ENCODE peak calls at places on chromosome 17, in nine cellular contexts. One of them, this sample, is unnamed.
A peak's percentile ranks its signal among the peaks of the same experiment; 100 is the strongest.

GRCh38 chr17:48647103-48647963 is 21.2 kb upstream of the HOXB9 start:
- DNase-seq in left ventricle myocardium inferior: no peak
- DNase-seq in lung: no peak
- DNase-seq in Jurkat, Clone E6-1: no peak
- DNase-seq in cardiac fibroblast: no peak
- DNase-seq in A549: peak; percentile 71
- DNase-seq in AG09309: no peak
- DNase-seq in fibroblast of villous mesenchyme: no peak
- DNase-seq in fibroblast of the aortic adventitia: peak; percentile 16
- DNase-seq in this sample: peak; percentile 18

GRCh38 chr17:45946841-45947256 is 52.2 kb upstream of the STH start:
- DNase-seq in left ventricle myocardium inferior: no peak
- DNase-seq in lung: no peak
- DNase-seq in Jurkat, Clone E6-1: no peak
- DNase-seq in cardiac fibroblast: no peak
- DNase-seq in A549: no peak
- DNase-seq in AG09309: no peak
- DNase-seq in fibroblast of villous mesenchyme: no peak
- DNase-seq in fibroblast of the aortic adventitia: peak; percentile 59
- DNase-seq in this sample: no peak

GRCh38 chr17:8728991-8729390 is 15.6 kb downstream of the CCDC42 start:
- DNase-seq in left ventricle myocardium inferior: no peak
- DNase-seq in lung: no peak
- DNase-seq in Jurkat, Clone E6-1: no peak
- DNase-seq in cardiac fibroblast: no peak
- DNase-seq in A549: no peak
- DNase-seq in AG09309: no peak
- DNase-seq in fibroblast of villous mesenchyme: no peak
- DNase-seq in fibroblast of the aortic adventitia: peak; percentile 14
- DNase-seq in this sample: no peak

GRCh38 chr17:62163847-62164246 is 98.8 kb upstream of the MED13 start:
- DNase-seq in left ventricle myocardium inferior: no peak
- DNase-seq in lung: no peak
- DNase-seq in Jurkat, Clone E6-1: no peak
- DNase-seq in cardiac fibroblast: no peak
- DNase-seq in A549: no peak
- DNase-seq in AG09309: no peak
- DNase-seq in fibroblast of villous mesenchyme: no peak
- DNase-seq in fibroblast of the aortic adventitia: no peak
- DNase-seq in this sample: no peak

GRCh38 chr17:8436169-8436932 is 667 bp downstream of the NDEL1 start:
- DNase-seq in left ventricle myocardium inferior: peak; percentile 62
- DNase-seq in lung: peak; percentile 70
- DNase-seq in Jurkat, Clone E6-1: peak; percentile 47
- DNase-seq in cardiac fibroblast: peak; percentile 61
- DNase-seq in A549: peak; percentile 85
- DNase-seq in AG09309: peak; percentile 35
- DNase-seq in fibroblast of villous mesenchyme: peak; percentile 73
- DNase-seq in fibroblast of the aortic adventitia: peak; percentile 54
- DNase-seq in this sample: peak; percentile 71

GRCh38 chr17:21129023-21129681 is 2.4 kb downstream of the DHRS7B start:
- DNase-seq in left ventricle myocardium inferior: no peak
- DNase-seq in lung: no peak
- DNase-seq in Jurkat, Clone E6-1: no peak
- DNase-seq in cardiac fibroblast: peak; percentile 67
- DNase-seq in A549: peak; percentile 54
- DNase-seq in AG09309: no peak
- DNase-seq in fibroblast of villous mesenchyme: peak; percentile 70
- DNase-seq in fibroblast of the aortic adventitia: peak; percentile 81
- DNase-seq in this sample: peak; percentile 81

GRCh38 chr17:47781397-47781796 is 40.2 kb downstream of the OSBPL7 start:
- DNase-seq in left ventricle myocardium inferior: no peak
- DNase-seq in lung: no peak
- DNase-seq in Jurkat, Clone E6-1: no peak
- DNase-seq in cardiac fibroblast: no peak
- DNase-seq in A549: no peak
- DNase-seq in AG09309: no peak
- DNase-seq in fibroblast of villous mesenchyme: no peak
- DNase-seq in fibroblast of the aortic adventitia: no peak
- DNase-seq in this sample: no peak

GRCh38 chr17:13462161-13462560 is 139.6 kb downstream of the HS3ST3A1 start:
- DNase-seq in left ventricle myocardium inferior: no peak
- DNase-seq in lung: no peak
- DNase-seq in Jurkat, Clone E6-1: no peak
- DNase-seq in cardiac fibroblast: peak; percentile 10
- DNase-seq in A549: no peak
- DNase-seq in AG09309: peak; percentile 54
- DNase-seq in fibroblast of villous mesenchyme: peak; percentile 45
- DNase-seq in fibroblast of the aortic adventitia: peak; percentile 59
- DNase-seq in this sample: peak; percentile 50

GRCh38 chr17:12118617-12119016 is 97.9 kb downstream of the MAP2K4 start:
- DNase-seq in left ventricle myocardium inferior: no peak
- DNase-seq in lung: no peak
- DNase-seq in Jurkat, Clone E6-1: no peak
- DNase-seq in cardiac fibroblast: peak; percentile 33
- DNase-seq in A549: no peak
- DNase-seq in AG09309: no peak
- DNase-seq in fibroblast of villous mesenchyme: no peak
- DNase-seq in fibroblast of the aortic adventitia: no peak
- DNase-seq in this sample: no peak

GRCh38 chr17:34393401-34393800 is 30.4 kb upstream of the CCL1 start:
- DNase-seq in left ventricle myocardium inferior: no peak
- DNase-seq in lung: no peak
- DNase-seq in Jurkat, Clone E6-1: no peak
- DNase-seq in cardiac fibroblast: no peak
- DNase-seq in A549: no peak
- DNase-seq in AG09309: no peak
- DNase-seq in fibroblast of villous mesenchyme: no peak
- DNase-seq in fibroblast of the aortic adventitia: no peak
- DNase-seq in this sample: no peak

GRCh38 chr17:29158096-29158495 is 22.1 kb downstream of the MYO18A start:
- DNase-seq in left ventricle myocardium inferior: no peak
- DNase-seq in lung: no peak
- DNase-seq in Jurkat, Clone E6-1: no peak
- DNase-seq in cardiac fibroblast: no peak
- DNase-seq in A549: no peak
- DNase-seq in AG09309: no peak
- DNase-seq in fibroblast of villous mesenchyme: peak; percentile 65
- DNase-seq in fibroblast of the aortic adventitia: no peak
- DNase-seq in this sample: no peak

GRCh38 chr17:76873856-76874255 is 5.7 kb downstream of the MGAT5B start:
- DNase-seq in left ventricle myocardium inferior: no peak
- DNase-seq in lung: no peak
- DNase-seq in Jurkat, Clone E6-1: no peak
- DNase-seq in cardiac fibroblast: no peak
- DNase-seq in A549: no peak
- DNase-seq in AG09309: no peak
- DNase-seq in fibroblast of villous mesenchyme: no peak
- DNase-seq in fibroblast of the aortic adventitia: no peak
- DNase-seq in this sample: peak; percentile 60

GRCh38 chr17:58004060-58004459 is 3.0 kb downstream of the SRSF1 start:
- DNase-seq in left ventricle myocardium inferior: no peak
- DNase-seq in lung: no peak
- DNase-seq in Jurkat, Clone E6-1: no peak
- DNase-seq in cardiac fibroblast: no peak
- DNase-seq in A549: no peak
- DNase-seq in AG09309: no peak
- DNase-seq in fibroblast of villous mesenchyme: no peak
- DNase-seq in fibroblast of the aortic adventitia: no peak
- DNase-seq in this sample: no peak

GRCh38 chr17:9324864-9325263 is 250.8 kb downstream of the STX8 start:
- DNase-seq in left ventricle myocardium inferior: no peak
- DNase-seq in lung: no peak
- DNase-seq in Jurkat, Clone E6-1: no peak
- DNase-seq in cardiac fibroblast: peak; percentile 18
- DNase-seq in A549: no peak
- DNase-seq in AG09309: no peak
- DNase-seq in fibroblast of villous mesenchyme: peak; percentile 55
- DNase-seq in fibroblast of the aortic adventitia: peak; percentile 6
- DNase-seq in this sample: peak; percentile 13

GRCh38 chr17:75487351-75488070 is 27.8 kb downstream of the CASKIN2 start:
- DNase-seq in left ventricle myocardium inferior: no peak
- DNase-seq in lung: no peak
- DNase-seq in Jurkat, Clone E6-1: peak; percentile 91
- DNase-seq in cardiac fibroblast: peak; percentile 18
- DNase-seq in A549: no peak
- DNase-seq in AG09309: no peak
- DNase-seq in fibroblast of villous mesenchyme: no peak
- DNase-seq in fibroblast of the aortic adventitia: no peak
- DNase-seq in this sample: no peak

GRCh38 chr17:6546069-6546718 is 10.2 kb downstream of the PITPNM3 start:
- DNase-seq in left ventricle myocardium inferior: no peak
- DNase-seq in lung: no peak
- DNase-seq in Jurkat, Clone E6-1: no peak
- DNase-seq in cardiac fibroblast: peak; percentile 53
- DNase-seq in A549: no peak
- DNase-seq in AG09309: peak; percentile 29
- DNase-seq in fibroblast of villous mesenchyme: no peak
- DNase-seq in fibroblast of the aortic adventitia: peak; percentile 53
- DNase-seq in this sample: peak; percentile 69

GRCh38 chr17:2703606-2704005 is 8.0 kb downstream of the CLUH start:
- DNase-seq in left ventricle myocardium inferior: no peak
- DNase-seq in lung: no peak
- DNase-seq in Jurkat, Clone E6-1: no peak
- DNase-seq in cardiac fibroblast: no peak
- DNase-seq in A549: no peak
- DNase-seq in AG09309: no peak
- DNase-seq in fibroblast of villous mesenchyme: no peak
- DNase-seq in fibroblast of the aortic adventitia: no peak
- DNase-seq in this sample: no peak

GRCh38 chr17:82952019-82952418 is 112.2 kb upstream of the ZNF750 start:
- DNase-seq in left ventricle myocardium inferior: peak; percentile 5
- DNase-seq in lung: no peak
- DNase-seq in Jurkat, Clone E6-1: no peak
- DNase-seq in cardiac fibroblast: no peak
- DNase-seq in A549: no peak
- DNase-seq in AG09309: no peak
- DNase-seq in fibroblast of villous mesenchyme: no peak
- DNase-seq in fibroblast of the aortic adventitia: no peak
- DNase-seq in this sample: no peak

DNA sequence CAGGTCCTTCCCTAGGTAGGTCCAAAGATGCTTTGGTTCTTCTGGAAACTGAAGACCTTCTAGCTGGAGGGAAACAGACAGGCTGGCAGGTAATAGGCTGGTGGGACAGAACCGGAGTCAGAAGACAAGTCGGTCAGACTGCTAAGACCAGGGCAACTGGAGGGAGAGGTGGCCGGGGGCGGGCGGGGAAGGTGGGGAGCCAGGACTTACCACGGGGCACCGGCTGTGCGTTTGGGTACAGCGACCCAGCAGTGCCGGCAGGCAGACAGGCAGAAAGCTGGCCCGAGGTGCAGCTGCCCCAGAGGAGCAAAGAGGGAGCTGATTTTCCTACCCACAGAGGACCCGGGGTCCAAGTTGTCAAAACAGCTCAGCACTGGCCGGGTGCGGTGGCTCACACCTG is 575 bp downstream of the SLC52A1 start:
- DNase-seq in left ventricle myocardium inferior: no peak
- DNase-seq in lung: no peak
- DNase-seq in Jurkat, Clone E6-1: no peak
- DNase-seq in cardiac fibroblast: no peak
- DNase-seq in A549: no peak
- DNase-seq in AG09309: no peak
- DNase-seq in fibroblast of villous mesenchyme: no peak
- DNase-seq in fibroblast of the aortic adventitia: no peak
- DNase-seq in this sample: no peak
- H3K4me3 ChIP-seq in left ventricle myocardium inferior: no peak overlapping the region
- H3K4me3 ChIP-seq in lung: no peak overlapping the region
- H3K4me3 ChIP-seq in Jurkat, Clone E6-1: no peak overlapping the region
- H3K4me3 ChIP-seq in cardiac fibroblast: no peak overlapping the region
- H3K4me3 ChIP-seq in A549: no peak overlapping the region
- H3K4me3 ChIP-seq in AG09309: no peak overlapping the region
- H3K4me3 ChIP-seq in fibroblast of villous mesenchyme: no peak overlapping the region
- H3K4me3 ChIP-seq in fibroblast of the aortic adventitia: no peak overlapping the region
- H3K4me3 ChIP-seq in this sample: no peak overlapping the region

GRCh38 chr17:44360826-44361225 is 2.8 kb downstream of the FAM171A2 start:
- DNase-seq in left ventricle myocardium inferior: no peak
- DNase-seq in lung: no peak
- DNase-seq in Jurkat, Clone E6-1: no peak
- DNase-seq in cardiac fibroblast: peak; percentile 51
- DNase-seq in A549: no peak
- DNase-seq in AG09309: no peak
- DNase-seq in fibroblast of villous mesenchyme: peak; percentile 67
- DNase-seq in fibroblast of the aortic adventitia: peak; percentile 43
- DNase-seq in this sample: peak; percentile 51
- H3K4me3 ChIP-seq in left ventricle myocardium inferior: no peak overlapping the region
- H3K4me3 ChIP-seq in lung: no peak overlapping the region
- H3K4me3 ChIP-seq in Jurkat, Clone E6-1: no peak overlapping the region
- H3K4me3 ChIP-seq in cardiac fibroblast: no peak overlapping the region
- H3K4me3 ChIP-seq in A549: no peak overlapping the region
- H3K4me3 ChIP-seq in AG09309: no peak overlapping the region
- H3K4me3 ChIP-seq in fibroblast of villous mesenchyme: no peak overlapping the region
- H3K4me3 ChIP-seq in fibroblast of the aortic adventitia: no peak overlapping the region
- H3K4me3 ChIP-seq in this sample: no peak overlapping the region

GRCh38 chr17:18997650-18998196 is 6.8 kb downstream of the FAM83G start:
- DNase-seq in left ventricle myocardium inferior: no peak
- DNase-seq in lung: no peak
- DNase-seq in Jurkat, Clone E6-1: no peak
- DNase-seq in cardiac fibroblast: no peak
- DNase-seq in A549: no peak
- DNase-seq in AG09309: no peak
- DNase-seq in fibroblast of villous mesenchyme: peak; percentile 53
- DNase-seq in fibroblast of the aortic adventitia: no peak
- DNase-seq in this sample: no peak

GRCh38 chr17:18993876-18994275 is 10.7 kb downstream of the FAM83G start:
- DNase-seq in left ventricle myocardium inferior: no peak
- DNase-seq in lung: no peak
- DNase-seq in Jurkat, Clone E6-1: no peak
- DNase-seq in cardiac fibroblast: peak; percentile 27
- DNase-seq in A549: no peak
- DNase-seq in AG09309: no peak
- DNase-seq in fibroblast of villous mesenchyme: peak; percentile 70
- DNase-seq in fibroblast of the aortic adventitia: no peak
- DNase-seq in this sample: no peak

GRCh38 chr17:18995220-18995619 is 9.3 kb downstream of the FAM83G start:
- DNase-seq in left ventricle myocardium inferior: no peak
- DNase-seq in lung: no peak
- DNase-seq in Jurkat, Clone E6-1: no peak
- DNase-seq in cardiac fibroblast: no peak
- DNase-seq in A549: no peak
- DNase-seq in AG09309: no peak
- DNase-seq in fibroblast of villous mesenchyme: no peak
- DNase-seq in fibroblast of the aortic adventitia: no peak
- DNase-seq in this sample: no peak

GRCh38 chr17:18994626-18995025 is 9.9 kb downstream of the FAM83G start:
- DNase-seq in left ventricle myocardium inferior: no peak
- DNase-seq in lung: no peak
- DNase-seq in Jurkat, Clone E6-1: no peak
- DNase-seq in cardiac fibroblast: no peak
- DNase-seq in A549: no peak
- DNase-seq in AG09309: no peak
- DNase-seq in fibroblast of villous mesenchyme: peak; percentile 61
- DNase-seq in fibroblast of the aortic adventitia: no peak
- DNase-seq in this sample: no peak

GRCh38 chr17:18996458-18996857 is 8.1 kb downstream of the FAM83G start:
- DNase-seq in left ventricle myocardium inferior: no peak
- DNase-seq in lung: no peak
- DNase-seq in Jurkat, Clone E6-1: no peak
- DNase-seq in cardiac fibroblast: no peak
- DNase-seq in A549: no peak
- DNase-seq in AG09309: no peak
- DNase-seq in fibroblast of villous mesenchyme: no peak
- DNase-seq in fibroblast of the aortic adventitia: no peak
- DNase-seq in this sample: no peak
- H3K4me3 ChIP-seq in left ventricle myocardium inferior: no peak overlapping the region
- H3K4me3 ChIP-seq in lung: no peak overlapping the region
- H3K4me3 ChIP-seq in Jurkat, Clone E6-1: no peak overlapping the region
- H3K4me3 ChIP-seq in cardiac fibroblast: no peak overlapping the region
- H3K4me3 ChIP-seq in A549: no peak overlapping the region
- H3K4me3 ChIP-seq in AG09309: no peak overlapping the region
- H3K4me3 ChIP-seq in fibroblast of villous mesenchyme: no peak overlapping the region
- H3K4me3 ChIP-seq in fibroblast of the aortic adventitia: no peak overlapping the region
- H3K4me3 ChIP-seq in this sample: no peak overlapping the region

GRCh38 chr17:36940313-36941264 is 3.3 kb downstream of the LHX1 start:
- DNase-seq in left ventricle myocardium inferior: no peak
- DNase-seq in lung: no peak
- DNase-seq in Jurkat, Clone E6-1: no peak
- DNase-seq in cardiac fibroblast: no peak
- DNase-seq in A549: no peak
- DNase-seq in AG09309: no peak
- DNase-seq in fibroblast of villous mesenchyme: no peak
- DNase-seq in fibroblast of the aortic adventitia: no peak
- DNase-seq in this sample: no peak
- H3K4me3 ChIP-seq in left ventricle myocardium inferior: no peak overlapping the region
- H3K4me3 ChIP-seq in lung: no peak overlapping the region
- H3K4me3 ChIP-seq in Jurkat, Clone E6-1: no peak overlapping the region
- H3K4me3 ChIP-seq in cardiac fibroblast: no peak overlapping the region
- H3K4me3 ChIP-seq in A549: no peak overlapping the region
- H3K4me3 ChIP-seq in AG09309: no peak overlapping the region
- H3K4me3 ChIP-seq in fibroblast of villous mesenchyme: no peak overlapping the region
- H3K4me3 ChIP-seq in fibroblast of the aortic adventitia: no peak overlapping the region
- H3K4me3 ChIP-seq in this sample: no peak overlapping the region

This sample was measured in AG10803.